ENCODE peak calls at places on chromosomes 13 and 19, in nine cellular contexts. H, R, A, Y, B, W, Q, M and J are unnamed samples.

GRCh38 chr13:27665761-27666160 is 44.1 kb downstream of the POLR1D start:
- DNase-seq in Y (no peak), A (no peak), W (no peak), Q (no peak), H (no peak), R (no peak), M (no peak), B (no peak), J (no peak)

GRCh38 chr13:100440756-100441421 is 147.7 kb downstream of the GGACT start:
- DNase-seq in A (no peak), H (no peak), W (peak), M (no peak), R (no peak), B (peak), Y (peak), Q (no peak), J (no peak)

GRCh38 chr13:50936681-50937080 is 27.1 kb downstream of the RNASEH2B start:
- DNase-seq in R (no peak), B (no peak), A (no peak), H (no peak), Y (peak), Q (no peak), W (no peak), M (peak), J (no peak)

GRCh38 chr13:90253806-90254205 is 1093.7 kb upstream of the MIR17HG start:
- DNase-seq in R (no peak), W (no peak), A (no peak), Q (no peak), H (no peak), B (no peak), Y (no peak), M (no peak), J (no peak)

GRCh38 chr19:15251749-15252397 is 19.6 kb upstream of the EPHX3 start:
- DNase-seq in W (peak), Q (peak), B (peak), H (peak), R (peak), M (peak), Y (peak), A (peak), J (peak)

GRCh38 chr13:28340272-28340793 is 154.6 kb downstream of the FLT1 start:
- DNase-seq in R (peak), H (no peak), B (no peak), Y (no peak), W (peak), Q (no peak), A (no peak), M (no peak), J (no peak)

GRCh38 chr13:105572401-105572800 is 963.1 kb downstream of the EFNB2 start:
- DNase-seq in M (no peak), A (no peak), B (no peak), H (no peak), R (no peak), W (peak), Q (no peak), Y (peak), J (no peak)

GRCh38 chr19:57227461-57227860 is 3.4 kb upstream of the AURKC start:
- DNase-seq in R (no peak), A (no peak), M (no peak), H (no peak), W (no peak), B (no peak), Y (no peak), Q (no peak), J (no peak)

GRCh38 chr19:33040994-33041827 is 23.5 kb downstream of the RHPN2 start:
- DNase-seq in M (peak), H (no peak), Q (no peak), W (peak), A (peak), R (no peak), B (peak), Y (peak), J (no peak)

GRCh38 chr19:42113641-42114348 is 18.5 kb downstream of the POU2F2 start:
- DNase-seq in A (no peak), M (no peak), H (no peak), R (peak), W (peak), B (peak), Y (peak), Q (no peak), J (peak)

GRCh38 chr13:34416833-34417425 is 525.1 kb upstream of the NBEA start:
- DNase-seq in Q (peak), H (peak), M (peak), B (peak), W (peak), Y (peak), A (no peak), R (no peak), J (peak)

GRCh38 chr19:17706750-17707181 is 12.5 kb upstream of the MAP1S start:
- DNase-seq in M (peak), H (no peak), W (peak), R (peak), A (no peak), Y (peak), B (no peak), Q (no peak), J (no peak)

GRCh38 chr13:96034662-96035061 is 18.5 kb downstream of the UGGT2 start:
- DNase-seq in B (no peak), W (no peak), A (no peak), R (no peak), Q (no peak), M (peak), Y (no peak), H (no peak), J (no peak)

GRCh38 chr19:35044317-35045117 is 3.0 kb downstream of the HPN start:
- DNase-seq in R (peak), H (peak), A (peak), W (no peak), B (no peak), M (peak), Y (peak), Q (peak), J (no peak)

GRCh38 chr13:28753208-28753892 is 34.6 kb upstream of the SLC46A3 start:
- DNase-seq in Q (peak), R (peak), M (peak), B (peak), Y (peak), A (no peak), H (no peak), W (peak), J (peak)

GRCh38 chr13:113205428-113205931 is 3.0 kb downstream of the PCID2 start:
- DNase-seq in Q (no peak), B (no peak), Y (peak), H (no peak), A (no peak), M (no peak), W (peak), R (no peak), J (no peak)

GRCh38 chr19:51690359-51691121 is 2.6 kb upstream of the SPACA6 start:
- DNase-seq in Y (peak), M (peak), W (peak), R (peak), H (peak), A (peak), B (no peak), Q (peak), J (no peak)

GRCh38 chr13:76875256-76875655 is 10.9 kb downstream of the KCTD12 start:
- DNase-seq in B (no peak), M (no peak), H (no peak), A (no peak), R (no peak), Q (no peak), W (no peak), Y (no peak), J (no peak)

GRCh38 chr13:44140146-44140545 is 233.5 kb upstream of the SERP2 start:
- DNase-seq in Q (no peak), H (no peak), Y (no peak), B (no peak), M (peak), W (no peak), R (no peak), A (peak), J (no peak)

GRCh38 chr19:36687214-36688056 is at the start of gene ZNF567:
- DNase-seq in R (peak), B (peak), A (peak), Y (peak), H (peak), M (peak), W (peak), Q (peak), J (peak)

GRCh38 chr13:66518068-66518467 is 712.1 kb downstream of the PCDH9 start:
- DNase-seq in H (no peak), R (no peak), Q (no peak), A (no peak), M (no peak), Y (no peak), W (no peak), B (no peak), J (no peak)

GRCh38 chr13:87671031-87671823 is at the start of gene SLITRK5:
- DNase-seq in M (peak), H (no peak), Y (peak), B (peak), W (peak), A (peak), Q (peak), R (peak), J (no peak)

GRCh38 chr13:102128216-102128800 is 273.5 kb downstream of the FGF14 start:
- DNase-seq in M (no peak), R (peak), Y (no peak), B (peak), A (no peak), W (peak), Q (no peak), H (no peak), J (peak)

GRCh38 chr13:44199627-44200207 is 173.9 kb upstream of the SERP2 start:
- DNase-seq in H (no peak), B (no peak), R (no peak), A (no peak), Q (peak), M (peak), Y (no peak), W (no peak), J (no peak)

GRCh38 chr19:51501594-51502263 is at the start of gene SIGLEC12:
- DNase-seq in W (no peak), R (no peak), H (no peak), B (no peak), Y (no peak), A (no peak), Q (peak), M (peak), J (no peak)

GRCh38 chr13:48573213-48573612 is 40.3 kb upstream of the RCBTB2 start:
- DNase-seq in Q (no peak), R (no peak), Y (no peak), W (no peak), A (no peak), M (no peak), H (no peak), B (no peak), J (no peak)

GRCh38 chr13:76016799-76017198 is 380.7 kb downstream of the LMO7 start:
- DNase-seq in Y (peak), R (peak), M (peak), B (no peak), W (no peak), A (no peak), Q (no peak), H (no peak), J (no peak)

GRCh38 chr19:13190781-13191540 is 40.8 kb downstream of the IER2 start:
- DNase-seq in Y (no peak), M (peak), W (no peak), B (no peak), H (no peak), A (peak), R (no peak), Q (no peak), J (no peak)

GRCh38 chr19:13198634-13199033 is 48.4 kb downstream of the IER2 start:
- DNase-seq in B (no peak), M (no peak), Q (no peak), A (no peak), R (no peak), W (no peak), Y (no peak), H (no peak), J (no peak)

GRCh38 chr19:13195678-13196077 is 45.5 kb downstream of the IER2 start:
- DNase-seq in B (no peak), Q (no peak), A (peak), M (peak), R (no peak), W (no peak), Y (no peak), H (no peak), J (no peak)
- TF ChIP-seq CTCF in B (no peak), Q (no peak), A (no peak), M (peak), R (no peak), W (no peak), Y (no peak), H (no peak), J (no peak)

GRCh38 chr13:110268061-110268460 is 38.9 kb downstream of the COL4A1 start:
- DNase-seq in M (no peak), R (no peak), B (no peak), A (no peak), Y (no peak), H (no peak), W (no peak), Q (no peak), J (no peak)
- TF ChIP-seq CTCF in M (no peak), R (no peak), B (no peak), A (no peak), Y (no peak), H (no peak), W (no peak), Q (no peak), J (no peak)

DNA sequence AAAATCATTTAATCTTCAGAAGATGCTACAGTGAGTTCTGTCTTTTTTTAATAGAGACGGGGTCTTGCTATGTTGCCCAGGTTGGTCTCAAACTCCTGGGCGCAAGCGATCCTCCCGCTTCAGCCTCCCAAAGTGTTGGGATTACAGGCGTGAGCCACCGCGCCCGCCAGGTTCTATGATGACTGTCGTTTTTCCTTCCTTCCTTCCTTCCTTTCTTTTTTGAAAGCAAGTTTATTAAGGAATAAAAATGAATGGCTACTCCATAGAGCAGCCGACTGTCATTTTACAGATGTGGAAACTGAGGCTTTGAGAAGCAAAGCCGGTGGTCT is 511 bp upstream of the GAMT start:
- DNase-seq in H (no peak), B (no peak), M (no peak), A (no peak), Q (no peak), W (no peak), R (no peak), Y (no peak), J (no peak)
- TF ChIP-seq CTCF in H (no peak), B (no peak), M (no peak), A (no peak), Q (no peak), W (no peak), R (no peak), Y (no peak), J (no peak)

GRCh38 chr19:48560095-48560530 is 8.1 kb downstream of the SULT2B1 start:
- DNase-seq in W (no peak), B (no peak), M (no peak), R (no peak), H (no peak), Y (no peak), A (no peak), Q (no peak), J (no peak)
- TF ChIP-seq CTCF in W (no peak), B (no peak), M (no peak), R (no peak), H (no peak), Y (no peak), A (no peak), Q (no peak), J (no peak)